ENCODE peak calls at places on chromosomes 2 and 18, in five cellular contexts. L is uterus, P is GM23338, X is foreskin fibroblast, A is heart left ventricle. T is an unnamed sample.

GRCh38 chr2:58047373-58047674 is 718 bp downstream of the VRK2 start:
- DNase-seq in L (no peak), P (no peak), X (no peak), A (no peak), T (no peak)

GRCh38 chr18:30970201-30970816 is 72.2 kb downstream of the DSC3 start:
- DNase-seq in A (no peak), P (peak; percentile 71), X (peak; percentile 8), L (no peak), T (peak; percentile 43)

GRCh38 chr18:41058351-41059125 is 896.5 kb upstream of the PIK3C3 start:
- DNase-seq in L (no peak), P (no peak), A (no peak), X (peak; percentile 18), T (no peak)

GRCh38 chr18:8800445-8800844 is 95.1 kb downstream of the MTCL1 start:
- DNase-seq in P (peak; percentile 77), A (no peak), X (peak; percentile 95), L (no peak), T (no peak)

GRCh38 chr2:126932966-126933555 is 34.4 kb downstream of the TEX51 start:
- DNase-seq in A (no peak), L (no peak), X (no peak), P (peak; percentile 13), T (no peak)

GRCh38 chr18:26488417-26489009 is 59.8 kb downstream of the KCTD1 start:
- DNase-seq in P (no peak), L (no peak), A (no peak), X (peak; percentile 38), T (no peak)

GRCh38 chr2:229832499-229832898 is 89.3 kb downstream of the TRIP12 start:
- DNase-seq in L (no peak), X (no peak), A (no peak), P (no peak), T (peak; percentile 50)

GRCh38 chr18:12321331-12321730 is 13.3 kb downstream of the TUBB6 start:
- DNase-seq in A (no peak), L (no peak), P (no peak), X (no peak), T (peak; percentile 50)

GRCh38 chr2:221016551-221016950 is 555.6 kb downstream of the EPHA4 start:
- DNase-seq in P (no peak), X (no peak), L (no peak), A (no peak), T (no peak)

GRCh38 chr18:12253517-12254136 is 534 bp upstream of the CIDEA start:
- DNase-seq in A (no peak), X (peak; percentile 26), L (no peak), P (peak; percentile 60), T (no peak)

GRCh38 chr2:57107353-57107752 is 923.6 kb downstream of the CCDC85A start:
- DNase-seq in X (no peak), L (no peak), A (no peak), P (no peak), T (no peak)

GRCh38 chr2:129636692-129637091 is 342.8 kb upstream of the RAB6C start:
- DNase-seq in A (no peak), P (no peak), L (no peak), X (no peak), T (no peak)

GRCh38 chr2:223837290-223838061 is at the start of gene AP1S3:
- DNase-seq in X (peak; percentile 76), L (peak; percentile 45), P (peak; percentile 95), A (peak; percentile 54), T (peak; percentile 88)

GRCh38 chr2:239934571-239935171 is 90.5 kb downstream of the NDUFA10 start:
- DNase-seq in X (peak; percentile 44), P (peak; percentile 89), A (peak; percentile 66), L (peak; percentile 49), T (peak; percentile 34)

GRCh38 chr2:211495339-211495738 is 938.9 kb downstream of the CPS1 start:
- DNase-seq in L (no peak), A (no peak), P (no peak), X (no peak), T (no peak)

GRCh38 chr2:43426305-43427031 is 169.4 kb downstream of the THADA start:
- DNase-seq in X (peak; percentile 96), P (no peak), A (peak; percentile 30), L (peak; percentile 65), T (peak; percentile 97)

GRCh38 chr18:64090876-64091275 is 58.0 kb downstream of the LINC00305 start:
- DNase-seq in A (no peak), L (no peak), X (no peak), P (no peak), T (no peak)

GRCh38 chr2:127254386-127254981 is 34.4 kb upstream of the CYP27C1 start:
- DNase-seq in P (no peak), X (peak; percentile 14), L (no peak), A (no peak), T (no peak)

GRCh38 chr2:85922210-85922609 is 33.4 kb upstream of the ST3GAL5 start:
- DNase-seq in A (no peak), P (no peak), L (no peak), X (peak; percentile 9), T (no peak)

DNA sequence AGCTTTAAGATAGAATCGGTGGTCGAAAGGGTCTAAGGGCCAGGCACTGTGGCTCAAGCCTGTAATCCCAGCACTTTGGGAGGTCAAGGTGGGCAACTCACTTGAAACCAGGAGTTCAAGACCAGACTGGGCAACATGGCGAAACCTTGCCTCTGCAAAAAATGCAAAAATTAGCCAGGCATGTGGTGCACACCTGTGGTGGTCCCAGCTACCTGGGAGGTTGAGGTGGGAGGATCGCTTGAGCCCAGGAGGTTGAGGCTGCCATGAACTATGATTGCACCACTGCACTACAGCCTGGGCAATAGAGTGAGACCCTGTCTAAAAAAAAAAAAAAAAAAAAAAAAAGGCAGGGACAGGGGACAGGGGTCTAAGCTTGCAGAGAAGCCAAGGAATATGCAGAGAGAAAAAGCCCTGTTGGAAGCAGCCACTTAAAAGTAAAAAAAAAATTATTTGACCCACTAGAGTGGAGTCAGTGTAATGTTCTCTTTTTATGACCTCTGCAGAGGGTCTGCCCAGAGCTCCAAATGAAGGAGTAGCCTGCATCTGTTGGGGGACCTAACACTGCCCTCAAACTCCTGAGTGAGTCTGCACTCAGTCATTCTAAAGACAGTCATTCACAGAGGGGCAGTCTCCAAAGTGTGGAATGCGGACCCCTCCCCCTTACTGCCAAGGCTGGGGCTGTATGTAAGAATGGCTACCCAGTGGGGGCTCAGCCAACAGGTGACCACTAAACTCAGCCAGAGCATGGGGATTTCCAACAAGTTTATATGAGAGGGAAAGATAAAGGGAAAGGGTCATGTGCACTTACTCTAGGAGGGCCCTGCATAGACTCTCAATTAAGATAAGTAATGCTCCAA is 118.5 kb upstream of the CDCA7 start:
- DNase-seq in L (no peak), X (no peak), P (peak; percentile 86), A (no peak), T (no peak)
- TF ChIP-seq CTCF in L (no peak), X (no peak), P (no peak), A (no peak), T (no peak)

GRCh38 chr2:40466332-40466731 is 14.4 kb upstream of the SLC8A1 start:
- DNase-seq in L (no peak), X (no peak), A (no peak), P (no peak), T (no peak)

GRCh38 chr2:40470817-40471809 is 19.2 kb upstream of the SLC8A1 start:
- DNase-seq in L (no peak), X (no peak), A (no peak), P (no peak), T (no peak)

GRCh38 chr2:40466926-40467325 is 15.0 kb upstream of the SLC8A1 start:
- DNase-seq in P (no peak), A (no peak), L (no peak), X (no peak), T (no peak)

DNA sequence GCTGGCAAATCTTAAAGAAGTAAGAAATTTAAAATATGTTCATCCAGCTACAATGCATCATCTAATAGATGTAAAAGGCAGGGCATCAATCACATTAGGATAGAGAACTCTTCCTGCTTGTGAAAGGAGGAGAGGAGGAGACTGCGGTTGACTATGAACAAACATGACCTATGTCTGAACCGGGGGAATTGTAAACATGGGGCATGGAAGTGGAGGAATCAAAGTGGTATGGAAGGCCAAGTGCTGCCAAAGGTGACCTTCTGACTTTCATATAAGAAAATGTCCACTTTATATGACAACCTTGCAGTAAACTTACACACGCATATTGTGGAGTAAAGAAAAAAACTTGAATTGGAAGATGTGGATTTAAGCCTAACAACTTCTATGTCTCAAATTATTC is 20.0 kb upstream of the SLC8A1 start:
- DNase-seq in A (no peak), L (no peak), P (no peak), X (no peak), T (no peak)
- H3K4me3 ChIP-seq in A (no peak overlapping the region), L (no peak overlapping the region), P (no peak overlapping the region), X (no peak overlapping the region), T (no peak overlapping the region)

DNA sequence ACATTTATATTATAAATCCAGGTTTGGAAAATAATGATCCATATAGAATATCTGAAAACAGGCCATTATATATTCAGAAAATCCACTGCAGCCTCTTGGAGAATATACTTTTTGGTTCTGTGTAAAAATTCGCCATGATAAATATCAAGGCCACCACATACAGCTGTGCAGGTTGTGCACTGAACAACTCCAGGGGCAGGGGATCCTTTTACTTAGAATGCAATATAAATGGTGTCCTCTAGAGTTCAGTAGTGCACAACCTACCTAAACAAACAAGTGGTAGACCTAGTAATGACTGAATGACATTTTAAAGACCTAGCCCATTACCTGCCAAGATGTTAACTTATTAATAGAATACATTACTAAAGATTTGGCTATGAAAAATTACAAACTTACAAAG is 22.4 kb downstream of the MOGAT1 start:
- DNase-seq in P (peak; percentile 49), X (peak; percentile 39), L (no peak), A (no peak), T (peak; percentile 43)
- TF ChIP-seq CTCF in P (peak; percentile 62), X (no peak), L (no peak), A (no peak), T (peak; percentile 21)

GRCh38 chr18:56086176-56086575 is 498.2 kb upstream of the TCF4 start:
- DNase-seq in L (no peak), A (no peak), P (no peak), X (peak; percentile 47), T (no peak)

GRCh38 chr18:56083889-56084288 is 495.9 kb upstream of the TCF4 start:
- DNase-seq in P (peak; percentile 28), L (no peak), A (no peak), X (peak; percentile 35), T (no peak)

GRCh38 chr18:56086786-56087185 is 498.8 kb upstream of the TCF4 start:
- DNase-seq in P (no peak), X (no peak), A (no peak), L (no peak), T (peak; percentile 10)

GRCh38 chr18:56085561-56085960 is 497.6 kb upstream of the TCF4 start:
- DNase-seq in L (peak; percentile 55), P (no peak), A (no peak), X (peak; percentile 76), T (no peak)

GRCh38 chr18:56089607-56090258 is 501.7 kb upstream of the TCF4 start:
- DNase-seq in P (no peak), A (no peak), L (no peak), X (no peak), T (no peak)
- H3K4me3 ChIP-seq in P (no peak overlapping the region), A (no peak overlapping the region), L (no peak overlapping the region), X (no peak overlapping the region), T (no peak overlapping the region)

DNA sequence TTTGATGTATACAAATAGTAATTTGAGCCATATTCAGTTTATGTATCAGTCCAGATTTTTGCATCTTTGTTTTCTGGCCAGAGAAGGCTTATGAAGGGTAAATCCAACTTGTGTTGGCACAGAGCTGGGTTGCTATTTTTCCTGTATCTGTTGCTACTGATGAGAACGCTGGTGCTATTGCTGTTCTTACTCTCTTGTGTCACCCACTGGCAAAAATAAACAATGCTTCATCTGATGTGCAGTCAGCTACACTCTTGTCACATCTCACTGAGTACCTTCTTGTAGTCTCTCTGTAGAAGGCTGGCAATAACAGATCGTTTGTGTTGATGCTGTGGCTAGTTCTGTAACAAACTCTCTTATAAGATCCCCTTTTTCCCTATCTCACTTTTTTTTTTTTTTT is 323.4 kb downstream of the CDH19 start:
- DNase-seq in A (no peak), P (no peak), L (no peak), X (no peak), T (no peak)
- TF ChIP-seq CTCF in A (peak; percentile 39), P (no peak), L (no peak), X (no peak), T (no peak)

T was measured in GM12865.